ENCODE peak calls at places on chromosomes 12 and 14, in ten cellular contexts. N is fibroblast of mammary gland, H is epithelial cell of esophagus, T is GM12878, B is kidney, D is foreskin fibroblast, K is tibial nerve, R is A549, Z is astrocyte of the spinal cord, G is psoas muscle. C is an unnamed sample.
A peak's percentile ranks its signal among the peaks of the same experiment; 100 is the strongest.

GRCh38 chr12:109196332-109196731 is 79.9 kb downstream of the ACACB start:
- DNase-seq in Z (no peak), T (no peak), B (no peak), R (no peak), N (no peak), H (no peak), D (no peak), K (no peak), G (no peak), C (no peak)

GRCh38 chr14:101127239-101127638 is 223.7 kb upstream of the RTL1 start:
- DNase-seq in T (no peak), N (no peak), H (no peak), B (peak; percentile 23), Z (no peak), R (no peak), K (no peak), G (no peak), D (peak; percentile 8), C (no peak)

GRCh38 chr12:111330800-111331752 is 37.8 kb downstream of the PHETA1 start:
- DNase-seq in T (no peak), B (no peak), N (peak; percentile 46), G (no peak), H (peak; percentile 60), K (no peak), D (peak; percentile 70), R (peak; percentile 74), Z (peak; percentile 50), C (no peak)

GRCh38 chr12:117587646-117588287 is 226.3 kb upstream of the NOS1 start:
- DNase-seq in H (peak; percentile 34), N (no peak), G (peak; percentile 69), K (peak; percentile 16), B (no peak), R (peak; percentile 60), D (peak; percentile 13), T (no peak), Z (peak; percentile 9), C (no peak)

GRCh38 chr12:49903700-49904423 is at the start of gene FAIM2:
- DNase-seq in N (peak; percentile 69), T (no peak), B (peak; percentile 88), Z (peak; percentile 28), K (no peak), G (peak; percentile 71), D (peak; percentile 85), R (no peak), H (no peak), C (no peak)

GRCh38 chr14:96263347-96264199 is 7.6 kb downstream of the BDKRB1 start:
- DNase-seq in G (no peak), R (no peak), Z (no peak), D (no peak), H (no peak), N (no peak), T (no peak), B (no peak), K (no peak), C (no peak)

GRCh38 chr12:120101182-120101581 is 15.4 kb downstream of the RAB35 start:
- DNase-seq in G (peak; percentile 69), N (peak; percentile 16), K (no peak), Z (no peak), D (peak; percentile 35), B (no peak), R (no peak), T (no peak), H (no peak), C (no peak)

GRCh38 chr12:20127401-20127800 is 240.9 kb upstream of the PDE3A start:
- DNase-seq in N (peak; percentile 34), B (no peak), K (no peak), R (no peak), Z (no peak), G (no peak), D (peak; percentile 30), H (no peak), T (no peak), C (no peak)

DNA sequence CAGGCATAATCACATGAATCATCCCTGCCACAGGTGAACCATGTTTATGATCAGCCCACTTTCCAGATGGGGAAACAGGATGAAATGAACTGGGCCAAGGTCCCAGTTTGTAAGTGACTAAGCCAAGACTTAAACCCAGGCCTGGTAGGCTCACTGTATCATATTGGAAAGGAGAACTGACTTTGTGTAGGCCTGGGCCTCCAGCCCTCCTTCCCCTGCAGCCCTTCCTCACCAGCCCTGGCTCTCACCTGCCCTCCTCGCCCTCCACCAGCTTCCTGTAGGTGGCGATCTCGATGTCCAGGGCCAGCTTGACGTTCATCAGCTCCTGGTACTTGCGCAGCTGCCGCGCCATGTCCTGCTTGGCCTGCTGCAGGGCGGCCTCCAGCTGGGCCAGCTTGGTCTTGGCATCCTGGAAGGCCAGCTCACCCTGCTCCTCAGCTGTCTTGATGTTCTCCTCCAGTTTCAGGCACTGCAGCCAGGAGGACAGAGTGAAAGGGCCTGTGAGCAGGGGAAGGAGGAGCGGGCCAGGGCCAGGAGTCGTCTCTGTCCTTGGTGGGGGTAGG is 19.8 kb downstream of the KRT80 start:
- DNase-seq in B (no peak), R (peak; percentile 87), K (no peak), T (no peak), G (peak; percentile 73), Z (no peak), H (peak; percentile 85), D (peak; percentile 49), N (peak; percentile 68), C (no peak)
- TF ChIP-seq CTCF in B (peak; percentile 27), R (peak; percentile 63), K (no peak), T (peak; percentile 20), G (peak; percentile 31), Z (peak; percentile 49), H (peak; percentile 45), D (peak; percentile 36), N (peak; percentile 34), C (peak; percentile 28)

GRCh38 chr14:73753043-73753886 is 39.1 kb upstream of the PNMA1 start:
- DNase-seq in R (no peak), T (no peak), B (peak; percentile 85), D (peak; percentile 55), K (no peak), G (no peak), H (no peak), Z (peak; percentile 22), N (no peak), C (no peak)

GRCh38 chr14:73753887-73754880 is 40.0 kb upstream of the PNMA1 start:
- DNase-seq in B (no peak), K (no peak), T (peak; percentile 61), H (peak; percentile 48), N (peak; percentile 59), R (no peak), G (no peak), D (peak; percentile 79), Z (peak; percentile 35), C (no peak)

GRCh38 chr14:73755434-73756014 is 41.3 kb upstream of the PNMA1 start:
- DNase-seq in T (no peak), B (peak; percentile 86), D (peak; percentile 49), R (no peak), Z (no peak), G (no peak), N (no peak), K (no peak), H (peak; percentile 71), C (no peak)

GRCh38 chr14:73757381-73757780 is 43.2 kb upstream of the PNMA1 start:
- DNase-seq in H (no peak), R (no peak), B (no peak), N (no peak), Z (no peak), K (no peak), T (no peak), G (no peak), D (no peak), C (no peak)

GRCh38 chr14:73754911-73755360 is 40.8 kb upstream of the PNMA1 start:
- DNase-seq in N (peak; percentile 64), B (peak; percentile 81), D (peak; percentile 70), G (no peak), T (no peak), K (no peak), R (no peak), Z (peak; percentile 73), H (no peak), C (no peak)
- H3K4me3 ChIP-seq in N (no peak overlapping the region), B (peak overlapping the region; percentile 33), D (peak overlapping the region; percentile 47), G (peak overlapping the region; percentile 53), T (peak overlapping the region; percentile 83), K (peak overlapping the region; percentile 24), R (peak overlapping the region; percentile 10), Z (no peak overlapping the region), H (peak overlapping the region; percentile 3), C (peak overlapping the region; percentile 91)

GRCh38 chr14:79028281-79028680 is 858.1 kb downstream of the NRXN3 start:
- DNase-seq in T (no peak), D (peak; percentile 12), N (no peak), R (no peak), G (no peak), H (peak; percentile 60), Z (no peak), B (no peak), K (no peak), C (no peak)
- TF ChIP-seq CTCF in T (no peak), D (no peak), N (no peak), R (no peak), G (no peak), H (no peak), Z (no peak), B (no peak), K (no peak), C (no peak)

DNA sequence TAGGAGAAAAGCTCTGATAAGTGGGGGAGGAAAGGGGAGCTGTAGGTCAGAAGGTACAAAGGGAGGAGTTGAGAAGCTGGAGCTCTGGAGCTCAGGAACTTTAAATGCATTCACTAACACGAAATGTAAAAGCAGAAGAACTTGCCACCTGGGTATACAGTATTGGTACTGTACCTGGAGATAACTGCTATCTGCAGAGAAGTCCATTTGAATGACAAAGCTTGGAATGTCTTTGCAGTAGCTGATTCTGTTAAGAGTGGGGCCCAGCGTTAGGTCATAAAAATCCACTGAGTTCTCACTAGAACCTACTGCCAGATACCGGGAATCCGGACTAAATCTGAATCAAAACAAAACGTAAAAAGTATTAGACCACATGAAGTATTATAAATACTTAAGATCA is 55.6 kb downstream of the ZC3H14 start:
- DNase-seq in N (no peak), R (no peak), B (no peak), H (no peak), G (no peak), K (no peak), T (no peak), D (no peak), Z (no peak), C (no peak)
- H3K4me3 ChIP-seq in N (no peak overlapping the region), R (no peak overlapping the region), B (no peak overlapping the region), H (no peak overlapping the region), G (no peak overlapping the region), K (no peak overlapping the region), T (no peak overlapping the region), D (no peak overlapping the region), Z (no peak overlapping the region), C (no peak overlapping the region)

GRCh38 chr12:13982010-13982409 is 608 bp upstream of the GRIN2B start:
- DNase-seq in K (no peak), G (no peak), N (no peak), T (no peak), D (no peak), B (no peak), R (peak; percentile 81), Z (no peak), H (no peak), C (no peak)
- TF ChIP-seq CTCF in K (peak; percentile 50), G (no peak), N (peak; percentile 20), T (no peak), D (no peak), B (no peak), R (peak; percentile 83), Z (peak; percentile 39), H (no peak), C (peak; percentile 42)

C was measured in GM12864.